ENCODE peak calls at places on chromosomes 2 and 18, in seven cellular contexts. Q, J, X, G, D, M and C are unnamed samples.

GRCh38 chr2:132416080-132416911 is at the start of gene GPR39:
- DNase-seq in Q (peak; percentile 75), J (peak; percentile 10), X (no peak), G (peak; percentile 88), D (peak; percentile 79), M (peak; percentile 92), C (peak; percentile 96)

GRCh38 chr2:102042196-102043041 is 50.7 kb downstream of the IL1R2 start:
- DNase-seq in Q (no peak), J (no peak), X (no peak), G (no peak), D (no peak), M (no peak), C (no peak)

GRCh38 chr2:241907171-241907570 is 37.6 kb downstream of the RTP5 start:
- DNase-seq in Q (peak; percentile 26), J (no peak), X (no peak), G (no peak), D (no peak), M (no peak), C (no peak)

GRCh38 chr2:37984176-37984575 is 59.1 kb downstream of the RMDN2 start:
- DNase-seq in Q (no peak), J (no peak), X (no peak), G (no peak), D (no peak), M (no peak), C (no peak)

GRCh38 chr18:55018602-55019001 is 59.3 kb upstream of the CCDC68 start:
- DNase-seq in Q (no peak), J (no peak), X (no peak), G (no peak), D (no peak), M (no peak), C (peak; percentile 68)

GRCh38 chr2:170530803-170531564 is 184.2 kb upstream of the SP5 start:
- DNase-seq in Q (no peak), J (no peak), X (no peak), G (no peak), D (no peak), M (no peak), C (no peak)

GRCh38 chr2:56168163-56168562 is 15.6 kb upstream of the CCDC85A start:
- DNase-seq in Q (no peak), J (no peak), X (no peak), G (no peak), D (no peak), M (no peak), C (no peak)

GRCh38 chr2:172462393-172463381 is 35.3 kb downstream of the ITGA6 start:
- DNase-seq in Q (no peak), J (no peak), X (peak; percentile 23), G (no peak), D (no peak), M (no peak), C (no peak)

GRCh38 chr2:33064349-33064801 is 117.6 kb downstream of the LTBP1 start:
- DNase-seq in Q (no peak), J (no peak), X (no peak), G (no peak), D (no peak), M (no peak), C (no peak)

GRCh38 chr2:158665536-158666302 is 129.4 kb upstream of the DAPL1 start:
- DNase-seq in Q (no peak), J (no peak), X (no peak), G (no peak), D (peak; percentile 49), M (no peak), C (peak; percentile 76)

GRCh38 chr2:53242090-53242489 is 525.5 kb upstream of the CHAC2 start:
- DNase-seq in Q (no peak), J (no peak), X (no peak), G (no peak), D (no peak), M (no peak), C (no peak)

GRCh38 chr2:41414486-41415230 is 633.2 kb upstream of the PKDCC start:
- DNase-seq in Q (peak; percentile 49), J (no peak), X (peak; percentile 5), G (peak; percentile 3), D (peak; percentile 27), M (peak; percentile 56), C (no peak)

GRCh38 chr2:108542071-108542470 is 7.8 kb downstream of the LIMS1 start:
- DNase-seq in Q (no peak), J (no peak), X (no peak), G (no peak), D (no peak), M (no peak), C (peak; percentile 63)

GRCh38 chr2:100878000-100878786 is 58.3 kb downstream of the NPAS2 start:
- DNase-seq in Q (no peak), J (no peak), X (no peak), G (no peak), D (no peak), M (no peak), C (no peak)

GRCh38 chr2:226623587-226624368 is 175.8 kb downstream of the IRS1 start:
- DNase-seq in Q (no peak), J (no peak), X (no peak), G (no peak), D (no peak), M (no peak), C (no peak)

GRCh38 chr2:42127425-42128424 is 41.4 kb upstream of the EML4 start:
- DNase-seq in Q (no peak), J (no peak), X (peak; percentile 83), G (no peak), D (no peak), M (peak; percentile 97), C (no peak)

GRCh38 chr2:100881629-100882028 is 61.7 kb downstream of the NPAS2 start:
- DNase-seq in Q (no peak), J (no peak), X (no peak), G (no peak), D (no peak), M (peak; percentile 78), C (no peak)

GRCh38 chr2:39584283-39584972 is 81.3 kb upstream of the TMEM178A start:
- DNase-seq in Q (no peak), J (no peak), X (no peak), G (no peak), D (no peak), M (no peak), C (peak; percentile 82)

GRCh38 chr2:66134113-66134730 is 300.7 kb upstream of the MEIS1 start:
- DNase-seq in Q (no peak), J (no peak), X (no peak), G (no peak), D (no peak), M (no peak), C (no peak)

GRCh38 chr18:62420513-62421209 is 95.6 kb downstream of the TNFRSF11A start:
- DNase-seq in Q (no peak), J (peak; percentile 76), X (peak; percentile 62), G (peak; percentile 69), D (no peak), M (peak; percentile 85), C (peak; percentile 65)

GRCh38 chr2:59706729-59707128 is 846.7 kb downstream of the BCL11A start:
- DNase-seq in Q (no peak), J (no peak), X (no peak), G (no peak), D (no peak), M (no peak), C (no peak)

GRCh38 chr2:77566582-77566981 is 44.4 kb upstream of the LRRTM4 start:
- DNase-seq in Q (no peak), J (no peak), X (no peak), G (no peak), D (no peak), M (peak; percentile 68), C (no peak)

GRCh38 chr2:217077841-217078407 is 218.1 kb upstream of the TNP1 start:
- DNase-seq in Q (no peak), J (peak; percentile 34), X (no peak), G (no peak), D (no peak), M (no peak), C (peak; percentile 69)

DNA sequence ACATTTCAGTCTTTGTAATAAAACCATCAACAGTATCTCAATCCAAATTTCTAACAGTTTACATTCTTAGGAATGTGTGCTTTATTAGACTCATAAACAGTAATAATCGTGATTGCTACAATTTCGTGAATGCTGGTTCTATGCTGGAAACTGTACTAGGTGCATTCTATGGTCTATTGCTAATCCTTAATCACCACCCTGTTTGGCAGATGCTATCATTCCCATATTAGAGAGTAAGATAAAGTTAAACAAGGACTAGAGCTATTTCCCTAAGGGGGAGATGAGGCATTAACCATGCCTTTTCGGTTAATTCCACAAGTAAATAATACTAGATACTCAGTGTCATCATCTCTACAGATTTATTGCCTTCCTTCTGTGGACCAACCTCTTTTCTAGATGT is 244.0 kb downstream of the PAX3 start:
- DNase-seq in Q (no peak), J (no peak), X (no peak), G (no peak), D (no peak), M (no peak), C (no peak)
- TF ChIP-seq RFX5 in Q (no peak), J (no peak), X (no peak), G (no peak), D (no peak), M (no peak), C (no peak)

GRCh38 chr2:70888925-70889715 is 46.6 kb upstream of the ATP6V1B1 start:
- DNase-seq in Q (peak; percentile 82), J (no peak), X (no peak), G (no peak), D (no peak), M (no peak), C (no peak)
- TF ChIP-seq RFX5 in Q (no peak), J (no peak), X (no peak), G (no peak), D (no peak), M (no peak), C (no peak)

GRCh38 chr2:150341982-150342680 is 145.3 kb downstream of the RND3 start:
- DNase-seq in Q (no peak), J (no peak), X (no peak), G (no peak), D (no peak), M (no peak), C (no peak)
- TF ChIP-seq RFX5 in Q (no peak), J (no peak), X (no peak), G (no peak), D (no peak), M (no peak), C (no peak)

GRCh38 chr2:67871696-67872320 is 191.0 kb downstream of the C1D start:
- DNase-seq in Q (no peak), J (no peak), X (no peak), G (no peak), D (no peak), M (no peak), C (peak; percentile 61)
- TF ChIP-seq RFX5 in Q (no peak), J (no peak), X (no peak), G (no peak), D (no peak), M (no peak), C (no peak)